ENCODE peak calls at places on chromosomes 11 and 22, in seven cellular contexts. One of them, this sample, is unnamed.

GRCh38 chr11:3950996-3951662 is 95.7 kb downstream of the STIM1 start:
- DNase-seq in hepatocyte: peak; percentile 17
- DNase-seq in lower leg skin: no peak
- DNase-seq in H9: no peak
- DNase-seq in lung: no peak
- DNase-seq in A549: no peak
- DNase-seq in WTC11: no peak
- DNase-seq in this sample: no peak

GRCh38 chr22:33271390-33272161 is 213.4 kb upstream of the SYN3 start:
- DNase-seq in WTC11: no peak
- DNase-seq in A549: no peak
- DNase-seq in H9: no peak
- DNase-seq in lung: no peak
- DNase-seq in lower leg skin: no peak
- DNase-seq in hepatocyte: no peak
- DNase-seq in this sample: no peak

GRCh38 chr22:43443072-43443471 is 31.3 kb downstream of the MPPED1 start:
- DNase-seq in H9: no peak
- DNase-seq in lower leg skin: no peak
- DNase-seq in A549: no peak
- DNase-seq in WTC11: no peak
- DNase-seq in hepatocyte: no peak
- DNase-seq in lung: no peak
- DNase-seq in this sample: no peak

GRCh38 chr11:48005133-48005532 is 24.8 kb downstream of the PTPRJ start:
- DNase-seq in lower leg skin: no peak
- DNase-seq in hepatocyte: no peak
- DNase-seq in A549: no peak
- DNase-seq in WTC11: no peak
- DNase-seq in H9: no peak
- DNase-seq in lung: no peak
- DNase-seq in this sample: no peak

GRCh38 chr11:84465040-84465439 is 1162.1 kb downstream of the DLG2 start:
- DNase-seq in WTC11: no peak
- DNase-seq in A549: no peak
- DNase-seq in lung: no peak
- DNase-seq in lower leg skin: no peak
- DNase-seq in H9: no peak
- DNase-seq in hepatocyte: no peak
- DNase-seq in this sample: no peak

GRCh38 chr11:68338041-68338800 is 25.8 kb downstream of the LRP5 start:
- DNase-seq in hepatocyte: no peak
- DNase-seq in WTC11: no peak
- DNase-seq in lower leg skin: peak; percentile 91
- DNase-seq in H9: no peak
- DNase-seq in lung: no peak
- DNase-seq in A549: no peak
- DNase-seq in this sample: no peak

GRCh38 chr11:42951266-42951665 is 360.5 kb upstream of the API5 start:
- DNase-seq in hepatocyte: no peak
- DNase-seq in lower leg skin: no peak
- DNase-seq in lung: no peak
- DNase-seq in H9: no peak
- DNase-seq in WTC11: no peak
- DNase-seq in A549: no peak
- DNase-seq in this sample: no peak

GRCh38 chr22:30941363-30941740 is 27.2 kb downstream of the MORC2 start:
- DNase-seq in WTC11: no peak
- DNase-seq in A549: no peak
- DNase-seq in lung: no peak
- DNase-seq in hepatocyte: no peak
- DNase-seq in lower leg skin: no peak
- DNase-seq in H9: no peak
- DNase-seq in this sample: no peak

GRCh38 chr11:12598330-12599256 is 75.6 kb upstream of the TEAD1 start:
- DNase-seq in hepatocyte: no peak
- DNase-seq in H9: no peak
- DNase-seq in lower leg skin: no peak
- DNase-seq in lung: no peak
- DNase-seq in A549: no peak
- DNase-seq in WTC11: no peak
- DNase-seq in this sample: no peak

GRCh38 chr22:46654927-46655595 is 34.9 kb downstream of the GRAMD4 start:
- DNase-seq in lower leg skin: no peak
- DNase-seq in H9: no peak
- DNase-seq in A549: no peak
- DNase-seq in WTC11: no peak
- DNase-seq in lung: no peak
- DNase-seq in hepatocyte: no peak
- DNase-seq in this sample: no peak

GRCh38 chr11:70091651-70092050 is 13.5 kb downstream of the ANO1 start:
- DNase-seq in WTC11: no peak
- DNase-seq in hepatocyte: no peak
- DNase-seq in lower leg skin: no peak
- DNase-seq in H9: no peak
- DNase-seq in lung: no peak
- DNase-seq in A549: no peak
- DNase-seq in this sample: no peak

GRCh38 chr22:18992543-18993198 is 56.6 kb upstream of the PRODH start:
- DNase-seq in lower leg skin: peak; percentile 48
- DNase-seq in A549: no peak
- DNase-seq in lung: no peak
- DNase-seq in hepatocyte: no peak
- DNase-seq in WTC11: no peak
- DNase-seq in H9: no peak
- DNase-seq in this sample: no peak

GRCh38 chr11:114358711-114359110 is 41.6 kb downstream of the C11orf71 start:
- DNase-seq in WTC11: no peak
- DNase-seq in H9: no peak
- DNase-seq in hepatocyte: no peak
- DNase-seq in lower leg skin: no peak
- DNase-seq in lung: no peak
- DNase-seq in A549: no peak
- DNase-seq in this sample: no peak

GRCh38 chr11:3859373-3859881 is 4.0 kb downstream of the STIM1 start:
- DNase-seq in lung: no peak
- DNase-seq in WTC11: peak; percentile 25
- DNase-seq in H9: peak; percentile 56
- DNase-seq in lower leg skin: no peak
- DNase-seq in A549: no peak
- DNase-seq in hepatocyte: no peak
- DNase-seq in this sample: no peak

GRCh38 chr11:68146010-68146540 is 24.9 kb upstream of the CHKA start:
- DNase-seq in H9: no peak
- DNase-seq in lung: peak; percentile 94
- DNase-seq in WTC11: no peak
- DNase-seq in hepatocyte: peak; percentile 67
- DNase-seq in A549: peak; percentile 49
- DNase-seq in lower leg skin: peak; percentile 95
- DNase-seq in this sample: no peak

DNA sequence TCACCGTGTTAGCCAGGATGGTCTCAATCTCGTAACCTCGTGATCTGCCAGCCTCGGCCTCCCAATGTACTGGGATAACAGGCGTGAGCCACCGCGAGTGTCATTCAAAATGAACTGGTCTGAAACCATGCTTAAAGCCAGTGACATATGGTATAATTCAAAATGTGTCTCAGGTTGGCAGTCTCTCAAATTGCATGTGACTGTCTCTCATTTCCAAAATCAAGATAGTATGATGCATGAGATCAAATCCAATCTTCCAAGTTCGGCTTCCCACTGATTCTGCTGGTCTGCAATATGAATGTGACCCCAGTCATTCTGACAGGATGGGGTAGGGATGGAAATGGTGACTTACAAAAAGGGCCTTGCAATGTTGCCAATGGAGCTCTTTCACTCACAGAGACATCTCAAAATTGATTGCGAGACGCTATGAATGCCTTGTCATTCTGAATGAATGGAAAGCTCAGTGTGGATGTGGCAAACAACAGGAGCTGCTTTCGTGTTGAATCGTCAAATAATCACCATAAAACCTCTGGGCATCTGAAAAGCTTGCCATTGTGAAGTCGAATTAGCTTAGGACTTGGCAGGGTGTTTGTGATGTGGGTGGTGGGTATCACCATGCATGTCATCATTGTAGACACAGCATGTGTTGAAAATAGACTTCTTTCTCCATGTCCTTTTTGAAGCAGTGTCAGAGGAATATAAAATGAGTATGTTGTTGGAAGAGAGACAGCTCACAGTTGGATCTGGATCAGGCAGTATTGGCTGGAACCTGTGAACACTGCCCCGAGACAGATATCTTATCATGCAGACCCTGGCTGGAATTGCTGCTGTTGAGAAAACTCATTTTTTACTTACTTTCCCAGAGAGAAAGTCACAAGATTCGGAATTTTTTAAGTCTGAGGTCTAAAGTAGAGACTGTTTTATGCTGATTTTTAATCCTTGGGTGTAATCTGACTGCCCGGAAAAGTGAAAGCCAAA is 12.2 kb downstream of the SLN start:
- DNase-seq in WTC11: no peak
- DNase-seq in hepatocyte: no peak
- DNase-seq in A549: no peak
- DNase-seq in H9: no peak
- DNase-seq in lower leg skin: no peak
- DNase-seq in lung: no peak
- DNase-seq in this sample: no peak
- TF ChIP-seq CTCF in WTC11: no peak
- TF ChIP-seq CTCF in hepatocyte: no peak
- TF ChIP-seq CTCF in A549: no peak
- TF ChIP-seq CTCF in H9: no peak
- TF ChIP-seq CTCF in lower leg skin: no peak
- TF ChIP-seq CTCF in lung: no peak
- TF ChIP-seq CTCF in this sample: no peak

GRCh38 chr11:77074626-77075221 is 8.0 kb downstream of the CAPN5 start:
- DNase-seq in H9: peak; percentile 18
- DNase-seq in WTC11: no peak
- DNase-seq in A549: no peak
- DNase-seq in hepatocyte: no peak
- DNase-seq in lower leg skin: peak; percentile 75
- DNase-seq in lung: no peak
- DNase-seq in this sample: no peak

GRCh38 chr11:77072851-77073327 is 6.1 kb downstream of the CAPN5 start:
- DNase-seq in H9: peak; percentile 17
- DNase-seq in hepatocyte: no peak
- DNase-seq in WTC11: no peak
- DNase-seq in A549: no peak
- DNase-seq in lower leg skin: peak; percentile 81
- DNase-seq in lung: no peak
- DNase-seq in this sample: no peak

GRCh38 chr11:77074205-77074604 is 7.4 kb downstream of the CAPN5 start:
- DNase-seq in WTC11: no peak
- DNase-seq in lower leg skin: peak; percentile 84
- DNase-seq in H9: peak; percentile 21
- DNase-seq in hepatocyte: no peak
- DNase-seq in lung: no peak
- DNase-seq in A549: no peak
- DNase-seq in this sample: no peak

GRCh38 chr11:77071671-77072605 is 5.2 kb downstream of the CAPN5 start:
- DNase-seq in lung: no peak
- DNase-seq in H9: peak; percentile 24
- DNase-seq in WTC11: no peak
- DNase-seq in lower leg skin: peak; percentile 82
- DNase-seq in hepatocyte: no peak
- DNase-seq in A549: no peak
- DNase-seq in this sample: no peak

DNA sequence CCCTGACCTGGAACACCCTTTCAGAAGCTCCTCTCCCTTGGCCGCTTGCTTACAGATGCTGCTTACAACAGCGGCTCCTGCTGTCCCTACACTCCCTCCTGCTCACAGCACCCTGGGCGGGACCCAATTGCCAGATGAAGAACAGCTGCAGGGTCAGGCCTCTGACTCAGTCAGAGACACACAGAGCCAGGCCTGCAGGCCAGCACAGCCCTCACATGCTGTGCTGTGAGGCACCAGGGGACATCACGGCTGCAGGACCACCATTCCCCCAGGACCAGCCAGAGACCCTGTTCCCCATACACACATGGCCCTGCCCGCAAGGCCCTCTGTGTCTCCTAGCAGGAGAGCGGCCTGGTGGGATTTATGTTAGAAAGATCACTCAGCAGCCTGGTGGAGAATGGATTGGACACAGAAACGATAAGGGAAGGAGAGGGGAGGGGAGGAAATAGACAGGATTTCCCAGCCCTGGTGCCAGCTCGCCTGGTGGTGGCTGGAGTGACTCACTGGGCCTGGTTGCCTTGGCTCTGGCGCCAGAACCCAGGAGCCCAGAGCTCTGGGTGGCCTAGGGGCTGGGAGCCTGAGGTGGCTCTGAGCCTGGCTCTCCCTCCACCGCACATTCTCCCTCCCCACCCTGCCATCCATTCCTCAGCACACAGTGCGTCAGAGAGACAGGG is 6.7 kb downstream of the CAPN5 start:
- DNase-seq in hepatocyte: peak; percentile 90
- DNase-seq in H9: peak; percentile 18
- DNase-seq in WTC11: no peak
- DNase-seq in A549: peak; percentile 83
- DNase-seq in lung: peak; percentile 68
- DNase-seq in lower leg skin: peak; percentile 96
- DNase-seq in this sample: peak; percentile 36
- TF ChIP-seq CTCF in hepatocyte: peak; percentile 48
- TF ChIP-seq CTCF in H9: no peak
- TF ChIP-seq CTCF in WTC11: no peak
- TF ChIP-seq CTCF in A549: peak; percentile 37
- TF ChIP-seq CTCF in lung: no peak
- TF ChIP-seq CTCF in lower leg skin: no peak
- TF ChIP-seq CTCF in this sample: no peak

DNA sequence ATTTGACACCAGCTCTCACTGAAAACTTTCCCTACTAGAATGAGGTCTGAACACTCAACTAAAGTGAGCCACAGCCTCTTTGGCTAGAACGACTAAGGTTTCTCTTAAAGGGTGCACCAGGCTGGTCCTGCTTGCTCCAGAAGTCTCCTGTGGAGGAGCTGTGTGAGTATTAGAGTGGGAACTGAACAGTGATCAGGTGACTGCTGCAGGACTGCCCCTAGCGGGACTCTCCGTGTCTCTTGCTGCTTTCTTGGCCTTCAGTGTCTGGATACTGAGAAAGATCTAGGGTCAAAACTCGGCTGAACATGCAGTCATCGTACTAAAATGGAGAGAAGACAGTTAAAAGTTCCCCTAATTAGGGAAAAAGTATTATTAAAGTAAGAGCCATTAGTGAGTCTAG is 34.6 kb downstream of the FAM118A start:
- DNase-seq in lower leg skin: no peak
- DNase-seq in WTC11: no peak
- DNase-seq in lung: no peak
- DNase-seq in hepatocyte: peak; percentile 28
- DNase-seq in H9: peak; percentile 38
- DNase-seq in A549: peak; percentile 28
- DNase-seq in this sample: peak; percentile 13
- TF ChIP-seq CTCF in lower leg skin: no peak
- TF ChIP-seq CTCF in WTC11: no peak
- TF ChIP-seq CTCF in lung: no peak
- TF ChIP-seq CTCF in hepatocyte: peak; percentile 13
- TF ChIP-seq CTCF in H9: peak; percentile 29
- TF ChIP-seq CTCF in A549: no peak
- TF ChIP-seq CTCF in this sample: no peak

DNA sequence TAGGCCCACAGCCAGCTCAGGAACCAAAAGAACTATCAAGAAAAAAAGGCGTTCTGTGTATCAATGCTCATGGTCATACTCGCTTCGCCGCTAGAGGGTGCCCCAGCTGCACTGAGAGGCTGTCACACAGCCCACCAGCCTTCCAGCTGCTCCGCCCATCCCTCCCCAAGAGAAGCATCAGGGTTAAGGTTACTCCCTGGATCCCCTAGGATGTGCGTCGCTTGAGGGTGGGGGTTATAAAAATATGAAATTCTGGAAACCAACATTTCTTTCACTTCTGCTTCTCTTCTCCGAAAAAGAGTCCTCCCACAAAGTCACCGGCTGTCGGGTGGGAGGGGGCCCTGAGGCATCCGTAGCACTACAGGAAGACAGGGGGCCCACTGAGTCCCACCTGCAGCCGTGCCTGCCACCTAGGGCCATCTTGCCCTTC is 1.7 kb downstream of the CBX6 start:
- DNase-seq in lung: peak; percentile 89
- DNase-seq in A549: peak; percentile 70
- DNase-seq in hepatocyte: peak; percentile 94
- DNase-seq in H9: peak; percentile 89
- DNase-seq in lower leg skin: peak; percentile 97
- DNase-seq in WTC11: peak; percentile 95
- DNase-seq in this sample: peak; percentile 94
- TF ChIP-seq CTCF in lung: peak; percentile 74
- TF ChIP-seq CTCF in A549: peak; percentile 84
- TF ChIP-seq CTCF in hepatocyte: peak; percentile 94
- TF ChIP-seq CTCF in H9: peak; percentile 96
- TF ChIP-seq CTCF in lower leg skin: no peak
- TF ChIP-seq CTCF in WTC11: peak; percentile 72
- TF ChIP-seq CTCF in this sample: peak; percentile 95